ENCODE peak calls at places on chromosomes 13 and 19, in nine cellular contexts. L is stimulated activated CD8-positive, alpha-beta memory T cell treated with anti-CD3 and anti-CD28 coated beads, Interleukin-7, amount 100 ng/mL, for 48 hours; P is right atrium auricular region; T is posterior cingulate gyrus; O is cardiac fibroblast; M is Daoy; N is activated CD8-positive, alpha-beta memory T cell treated with anti-CD3 and anti-CD28 coated beads, Interleukin-2, amount 50 U/mL, for 4 hours; U is heart right ventricle; F is psoas muscle. C is an unnamed sample.

GRCh38 chr13:36385471-36385870 is 39.3 kb upstream of the SPART start:
- DNase-seq in L (no peak), P (no peak), T (no peak), O (no peak), M (peak), N (no peak), U (no peak), F (no peak), C (no peak)

GRCh38 chr13:105937451-105937850 is 598.0 kb downstream of the EFNB2 start:
- DNase-seq in L (no peak), P (no peak), T (no peak), O (no peak), M (peak), N (no peak), U (no peak), F (no peak), C (no peak)

GRCh38 chr19:51507640-51508058 is 6.0 kb upstream of the SIGLEC12 start:
- DNase-seq in L (no peak), P (no peak), T (no peak), O (no peak), M (no peak), N (no peak), U (no peak), F (no peak), C (no peak)

GRCh38 chr19:7673995-7674667 is 2.8 kb upstream of the MCEMP1 start:
- DNase-seq in L (no peak), P (peak), T (peak), O (peak), M (peak), N (no peak), U (peak), F (peak), C (peak)

GRCh38 chr13:95921485-95921884 is 131.7 kb downstream of the UGGT2 start:
- DNase-seq in L (no peak), P (no peak), T (no peak), O (no peak), M (no peak), N (no peak), U (no peak), F (no peak), C (no peak)

GRCh38 chr19:48501446-48501960 is 10.1 kb downstream of the LMTK3 start:
- DNase-seq in L (no peak), P (no peak), T (no peak), O (no peak), M (no peak), N (no peak), U (no peak), F (no peak), C (peak)

GRCh38 chr19:2089001-2089711 is 7.0 kb downstream of the MOB3A start:
- DNase-seq in L (no peak), P (no peak), T (no peak), O (peak), M (peak), N (no peak), U (no peak), F (no peak), C (no peak)

GRCh38 chr19:28170066-28170465 is 1042.9 kb downstream of the UQCRFS1 start:
- DNase-seq in L (no peak), P (no peak), T (no peak), O (no peak), M (no peak), N (no peak), U (no peak), F (no peak), C (no peak)

GRCh38 chr13:41496420-41497234 is 39.3 kb downstream of the RGCC start:
- DNase-seq in L (no peak), P (no peak), T (no peak), O (no peak), M (peak), N (no peak), U (no peak), F (no peak), C (no peak)

GRCh38 chr13:30148171-30148754 is 159.1 kb downstream of the KATNAL1 start:
- DNase-seq in L (no peak), P (no peak), T (no peak), O (no peak), M (no peak), N (no peak), U (no peak), F (no peak), C (no peak)

GRCh38 chr13:44718467-44718866 is 142.3 kb upstream of the TSC22D1 start:
- DNase-seq in L (no peak), P (no peak), T (no peak), O (no peak), M (no peak), N (no peak), U (no peak), F (no peak), C (no peak)

GRCh38 chr13:85266331-85266730 is 532.9 kb downstream of the SLITRK6 start:
- DNase-seq in L (no peak), P (no peak), T (no peak), O (no peak), M (peak), N (no peak), U (no peak), F (no peak), C (no peak)

GRCh38 chr19:21496876-21497275 is 8.5 kb upstream of the ZNF429 start:
- DNase-seq in L (no peak), P (no peak), T (no peak), O (no peak), M (no peak), N (no peak), U (no peak), F (no peak), C (no peak)

GRCh38 chr13:21673592-21674270 is 2.9 kb downstream of the FGF9 start:
- DNase-seq in L (no peak), P (no peak), T (peak), O (peak), M (peak), N (peak), U (no peak), F (peak), C (peak)

GRCh38 chr19:43760941-43761340 is 6.2 kb upstream of the SMG9 start:
- DNase-seq in L (no peak), P (no peak), T (no peak), O (no peak), M (no peak), N (no peak), U (no peak), F (no peak), C (no peak)

GRCh38 chr19:17467471-17468301 is 2.6 kb upstream of the SLC27A1 start:
- DNase-seq in L (no peak), P (no peak), T (no peak), O (no peak), M (no peak), N (no peak), U (no peak), F (no peak), C (no peak)

GRCh38 chr19:1248454-1249297 is at the start of gene MIDN:
- DNase-seq in L (peak), P (peak), T (no peak), O (peak), M (peak), N (peak), U (peak), F (peak), C (peak)

GRCh38 chr13:31909889-31910551 is 121.6 kb upstream of the FRY start:
- DNase-seq in L (no peak), P (no peak), T (no peak), O (peak), M (peak), N (peak), U (peak), F (no peak), C (peak)

GRCh38 chr13:74246398-74246975 is 112.3 kb upstream of the KLF12 start:
- DNase-seq in L (no peak), P (peak), T (no peak), O (peak), M (no peak), N (peak), U (peak), F (no peak), C (peak)

GRCh38 chr19:48543121-48543710 is 8.8 kb upstream of the SULT2B1 start:
- DNase-seq in L (no peak), P (no peak), T (no peak), O (peak), M (peak), N (no peak), U (no peak), F (peak), C (peak)

GRCh38 chr19:43640424-43640757 is 741 bp upstream of the CADM4 start:
- DNase-seq in L (no peak), P (no peak), T (no peak), O (no peak), M (no peak), N (no peak), U (no peak), F (no peak), C (no peak)

GRCh38 chr19:4591296-4591695 is 31.8 kb upstream of the SEMA6B start:
- DNase-seq in L (no peak), P (no peak), T (no peak), O (no peak), M (no peak), N (no peak), U (no peak), F (no peak), C (no peak)

GRCh38 chr19:14809272-14810057 is 25.5 kb downstream of the OR7A5 start:
- DNase-seq in L (no peak), P (no peak), T (no peak), O (no peak), M (peak), N (no peak), U (no peak), F (no peak), C (no peak)

GRCh38 chr13:45690636-45691035 is 11.5 kb upstream of the CBY2 start:
- DNase-seq in L (no peak), P (no peak), T (no peak), O (no peak), M (no peak), N (no peak), U (no peak), F (no peak), C (no peak)

GRCh38 chr19:38004505-38005223 is 97.7 kb downstream of the SIPA1L3 start:
- DNase-seq in L (no peak), P (peak), T (peak), O (peak), M (peak), N (no peak), U (peak), F (peak), C (peak)

GRCh38 chr19:42018503-42019193 is 24.6 kb upstream of the ATP1A3 start:
- DNase-seq in L (no peak), P (no peak), T (no peak), O (no peak), M (no peak), N (no peak), U (no peak), F (no peak), C (no peak)

GRCh38 chr19:45245826-45246225 is 619 bp upstream of the EXOC3L2 start:
- DNase-seq in L (no peak), P (no peak), T (no peak), O (peak), M (no peak), N (no peak), U (no peak), F (no peak), C (no peak)

GRCh38 chr19:5090780-5091575 is 122.1 kb downstream of the KDM4B start:
- DNase-seq in L (no peak), P (peak), T (peak), O (peak), M (peak), N (no peak), U (peak), F (no peak), C (peak)

GRCh38 chr13:101298517-101298916 is 117.8 kb downstream of the NALCN start:
- DNase-seq in L (no peak), P (no peak), T (no peak), O (no peak), M (no peak), N (no peak), U (no peak), F (no peak), C (no peak)

GRCh38 chr13:47459512-47459911 is 541.6 kb downstream of the SUCLA2 start:
- DNase-seq in L (no peak), P (no peak), T (no peak), O (peak), M (no peak), N (no peak), U (no peak), F (no peak), C (no peak)

GRCh38 chr19:8161135-8161646 is 11.8 kb upstream of the FBN3 start:
- DNase-seq in L (no peak), P (no peak), T (no peak), O (peak), M (peak), N (no peak), U (no peak), F (no peak), C (no peak)

GRCh38 chr19:9913237-9914000 is 22.9 kb downstream of the OLFM2 start:
- DNase-seq in L (no peak), P (no peak), T (no peak), O (no peak), M (peak), N (peak), U (no peak), F (no peak), C (peak)

GRCh38 chr13:35600137-35600536 is 123.6 kb upstream of the MAB21L1 start:
- DNase-seq in L (no peak), P (no peak), T (no peak), O (peak), M (no peak), N (no peak), U (no peak), F (no peak), C (no peak)

GRCh38 chr13:114237415-114238112 is 2.9 kb downstream of the CDC16 start:
- DNase-seq in L (no peak), P (no peak), T (no peak), O (no peak), M (no peak), N (no peak), U (no peak), F (no peak), C (no peak)

GRCh38 chr13:100304241-100304640 is 215.3 kb downstream of the PCCA start:
- DNase-seq in L (no peak), P (no peak), T (no peak), O (no peak), M (no peak), N (no peak), U (no peak), F (no peak), C (no peak)

GRCh38 chr19:39160889-39161672 is 35.5 kb downstream of the PAK4 start:
- DNase-seq in L (no peak), P (no peak), T (no peak), O (no peak), M (no peak), N (no peak), U (no peak), F (no peak), C (no peak)

GRCh38 chr13:50131998-50132936 is 117.0 kb downstream of the KCNRG start:
- DNase-seq in L (no peak), P (no peak), T (no peak), O (no peak), M (no peak), N (no peak), U (no peak), F (no peak), C (no peak)

GRCh38 chr19:16586477-16586871 is 14.3 kb upstream of the SLC35E1 start:
- DNase-seq in L (no peak), P (no peak), T (no peak), O (no peak), M (no peak), N (no peak), U (no peak), F (no peak), C (no peak)

GRCh38 chr19:33194884-33195710 is 967 bp downstream of the LRP3 start:
- DNase-seq in L (no peak), P (no peak), T (no peak), O (peak), M (no peak), N (no peak), U (peak), F (peak), C (peak)

GRCh38 chr19:5046339-5047039 is 77.6 kb downstream of the KDM4B start:
- DNase-seq in L (no peak), P (no peak), T (no peak), O (no peak), M (peak), N (no peak), U (no peak), F (peak), C (peak)

C was measured in thyroid gland.